ENCODE peak calls at places on chromosomes 4 and X, in seven cellular contexts. Y, R, T, U, N, B and A are unnamed samples.

GRCh38 chrX:110125435-110125834 is 122.5 kb downstream of the TMEM164 start:
- DNase-seq in Y (no peak), R (no peak), T (no peak), U (no peak), N (no peak), B (no peak), A (no peak)

GRCh38 chr4:186919340-186919739 is 195.7 kb upstream of the FAT1 start:
- DNase-seq in Y (no peak), R (no peak), T (no peak), U (no peak), N (no peak), B (no peak), A (no peak)

GRCh38 chr4:134807231-134807745 is 605.7 kb upstream of the PABPC4L start:
- DNase-seq in Y (no peak), R (no peak), T (no peak), U (no peak), N (no peak), B (no peak), A (no peak)

GRCh38 chr4:43757147-43757546 is 691.5 kb downstream of the KCTD8 start:
- DNase-seq in Y (peak; percentile 39), R (no peak), T (no peak), U (no peak), N (no peak), B (no peak), A (peak; percentile 2)

GRCh38 chrX:115183980-115184379 is 5.2 kb upstream of the RBMXL3 start:
- DNase-seq in Y (no peak), R (no peak), T (no peak), U (no peak), N (no peak), B (no peak), A (peak; percentile 66)

GRCh38 chrX:110418857-110419249 is 60.2 kb downstream of the RTL9 start:
- DNase-seq in Y (peak; percentile 32), R (no peak), T (no peak), U (no peak), N (no peak), B (no peak), A (peak; percentile 68)

GRCh38 chrX:133654801-133655200 is 239.5 kb upstream of the GPC4 start:
- DNase-seq in Y (no peak), R (no peak), T (no peak), U (no peak), N (no peak), B (no peak), A (peak; percentile 38)

GRCh38 chr4:61924131-61924530 is 724.0 kb downstream of the ADGRL3 start:
- DNase-seq in Y (no peak), R (no peak), T (no peak), U (no peak), N (no peak), B (no peak), A (no peak)

GRCh38 chrX:54564942-54565341 is 34.9 kb downstream of the GNL3L start:
- DNase-seq in Y (no peak), R (no peak), T (no peak), U (no peak), N (no peak), B (no peak), A (no peak)

GRCh38 chr4:28879178-28879577 is 1841.0 kb upstream of the PCDH7 start:
- DNase-seq in Y (peak; percentile 3), R (no peak), T (no peak), U (no peak), N (no peak), B (no peak), A (no peak)

GRCh38 chr4:40546506-40546905 is 83.2 kb downstream of the RBM47 start:
- DNase-seq in Y (no peak), R (no peak), T (no peak), U (no peak), N (no peak), B (peak; percentile 45), A (no peak)

GRCh38 chrX:53813663-53814440 is 127.3 kb upstream of the HUWE1 start:
- DNase-seq in Y (no peak), R (no peak), T (no peak), U (no peak), N (no peak), B (no peak), A (no peak)

GRCh38 chr4:30429813-30430466 is 290.2 kb upstream of the PCDH7 start:
- DNase-seq in Y (peak; percentile 88), R (no peak), T (no peak), U (no peak), N (no peak), B (no peak), A (peak; percentile 86)

GRCh38 chr4:38021751-38022150 is 61.6 kb downstream of the PTTG2 start:
- DNase-seq in Y (no peak), R (no peak), T (no peak), U (no peak), N (no peak), B (no peak), A (no peak)

GRCh38 chrX:112874614-112875013 is 34.0 kb upstream of the AMOT start:
- DNase-seq in Y (no peak), R (no peak), T (no peak), U (no peak), N (no peak), B (no peak), A (no peak)

GRCh38 chrX:134406230-134406794 is 53.7 kb upstream of the HPRT1 start:
- DNase-seq in Y (no peak), R (no peak), T (no peak), U (no peak), N (no peak), B (no peak), A (no peak)

GRCh38 chr4:3315566-3315965 is 22.7 kb downstream of the RGS12 start:
- DNase-seq in Y (no peak), R (no peak), T (no peak), U (no peak), N (no peak), B (no peak), A (no peak)

GRCh38 chr4:102390438-102390837 is 45.2 kb upstream of the SLC39A8 start:
- DNase-seq in Y (peak; percentile 90), R (no peak), T (no peak), U (no peak), N (no peak), B (no peak), A (peak; percentile 52)

GRCh38 chr4:104345598-104346242 is 149.0 kb downstream of the CXXC4 start:
- DNase-seq in Y (no peak), R (no peak), T (no peak), U (no peak), N (no peak), B (no peak), A (no peak)

GRCh38 chrX:150522494-150522893 is 45.9 kb upstream of the MTM1 start:
- DNase-seq in Y (no peak), R (no peak), T (no peak), U (no peak), N (no peak), B (no peak), A (no peak)

GRCh38 chr4:74218201-74218600 is 60.3 kb downstream of the MTHFD2L start:
- DNase-seq in Y (no peak), R (no peak), T (no peak), U (no peak), N (no peak), B (no peak), A (peak; percentile 50)

GRCh38 chrX:149060921-149061320 is 444.2 kb downstream of the IDS start:
- DNase-seq in Y (peak; percentile 62), R (no peak), T (no peak), U (no peak), N (no peak), B (no peak), A (peak; percentile 38)

GRCh38 chrX:151370906-151371305 is 26.1 kb upstream of the VMA21 start:
- DNase-seq in Y (peak; percentile 23), R (no peak), T (no peak), U (no peak), N (no peak), B (no peak), A (no peak)

GRCh38 chr4:1540601-1541375 is 134.5 kb upstream of the NKX1-1 start:
- DNase-seq in Y (no peak), R (no peak), T (no peak), U (no peak), N (no peak), B (no peak), A (no peak)

GRCh38 chr4:55458164-55458563 is 62.4 kb downstream of the TMEM165 start:
- DNase-seq in Y (peak; percentile 44), R (no peak), T (no peak), U (no peak), N (no peak), B (no peak), A (peak; percentile 44)

GRCh38 chr4:3367866-3368265 is 73.9 kb upstream of the HGFAC start:
- DNase-seq in Y (no peak), R (no peak), T (no peak), U (no peak), N (no peak), B (no peak), A (no peak)

GRCh38 chrX:129706395-129707072 is 32.2 kb upstream of the XPNPEP2 start:
- DNase-seq in Y (peak; percentile 16), R (no peak), T (no peak), U (peak; percentile 4), N (no peak), B (peak; percentile 39), A (no peak)

GRCh38 chr4:169619518-169619957 is 840 bp upstream of the CLCN3 start:
- DNase-seq in Y (peak; percentile 50), R (no peak), T (peak; percentile 73), U (no peak), N (peak; percentile 34), B (no peak), A (peak; percentile 63)

GRCh38 chr4:68175562-68176155 is 46.0 kb upstream of the TMPRSS11F start:
- DNase-seq in Y (peak; percentile 58), R (no peak), T (no peak), U (no peak), N (no peak), B (peak; percentile 28), A (peak; percentile 58)

GRCh38 chrX:17500145-17500579 is 125.2 kb downstream of the NHS start:
- DNase-seq in Y (peak; percentile 80), R (no peak), T (no peak), U (no peak), N (no peak), B (peak; percentile 11), A (no peak)

GRCh38 chrX:155876704-155877103 is 4.4 kb upstream of the VAMP7 start:
- DNase-seq in Y (no peak), R (no peak), T (no peak), U (no peak), N (no peak), B (no peak), A (no peak)

GRCh38 chr4:77564231-77564630 is 41.4 kb upstream of the CXCL13 start:
- DNase-seq in Y (no peak), R (no peak), T (no peak), U (no peak), N (no peak), B (peak; percentile 70), A (peak; percentile 91)

GRCh38 chrX:2665387-2666304 is 25.4 kb upstream of the CD99 start:
- DNase-seq in Y (no peak), R (no peak), T (no peak), U (no peak), N (no peak), B (no peak), A (no peak)

GRCh38 chrX:30060718-30061117 is 154.6 kb upstream of the MAGEB2 start:
- DNase-seq in Y (peak; percentile 10), R (no peak), T (no peak), U (no peak), N (no peak), B (no peak), A (peak; percentile 28)

GRCh38 chrX:150405006-150405405 is 41.9 kb downstream of the MAMLD1 start:
- DNase-seq in Y (no peak), R (no peak), T (no peak), U (no peak), N (no peak), B (no peak), A (no peak)

GRCh38 chr4:136032391-136032790 is 1499.9 kb downstream of the PCDH18 start:
- DNase-seq in Y (no peak), R (no peak), T (no peak), U (no peak), N (no peak), B (no peak), A (no peak)